ENCODE peak calls at places on chromosomes 6 and 20, in five cellular contexts. A is activated naive CD8-positive, alpha-beta T cell treated with anti-CD3 and anti-CD28 coated beads, Interleukin-2, amount 50 U/mL, for 24 hours; O is occipital lobe; I is substantia nigra; T is GM06990. B is an unnamed sample.
A peak's percentile ranks its signal among the peaks of the same experiment; 100 is the strongest.

GRCh38 chr6:112833546-112834215 is 486.6 kb downstream of the RFPL4B start:
- DNase-seq in A (no peak), O (peak; percentile 47), I (no peak), T (no peak), B (no peak)

GRCh38 chr6:41023114-41023513 is 15.9 kb downstream of the UNC5CL start:
- DNase-seq in A (no peak), O (no peak), I (no peak), T (no peak), B (no peak)

GRCh38 chr6:96104910-96105309 is 89.1 kb downstream of the FUT9 start:
- DNase-seq in A (no peak), O (no peak), I (no peak), T (no peak), B (no peak)

GRCh38 chr20:20368414-20369352 is 779 bp downstream of the INSM1 start:
- DNase-seq in A (peak; percentile 28), O (no peak), I (no peak), T (peak; percentile 50), B (peak; percentile 14)

GRCh38 chr20:16574656-16575355 is 1.6 kb upstream of the KIF16B start:
- DNase-seq in A (peak; percentile 75), O (peak; percentile 77), I (peak; percentile 74), T (peak; percentile 84), B (peak; percentile 79)

GRCh38 chr20:57570145-57570850 is 9.4 kb downstream of the PCK1 start:
- DNase-seq in A (no peak), O (no peak), I (no peak), T (no peak), B (no peak)

GRCh38 chr6:130322673-130323268 is 43.0 kb upstream of the TMEM200A start:
- DNase-seq in A (peak; percentile 42), O (no peak), I (no peak), T (no peak), B (peak; percentile 81)

GRCh38 chr6:117918454-117918853 is 11.4 kb downstream of the SLC35F1 start:
- DNase-seq in A (no peak), O (no peak), I (no peak), T (no peak), B (no peak)

GRCh38 chr6:80638222-80639055 is 532.0 kb downstream of the BCKDHB start:
- DNase-seq in A (no peak), O (no peak), I (no peak), T (no peak), B (peak; percentile 97)

GRCh38 chr6:36679043-36679821 is 718 bp downstream of the CDKN1A start:
- DNase-seq in A (peak; percentile 33), O (no peak), I (no peak), T (peak; percentile 60), B (peak; percentile 83)

GRCh38 chr6:2109796-2110195 is 135.6 kb downstream of the GMDS start:
- DNase-seq in A (no peak), O (no peak), I (no peak), T (no peak), B (no peak)

B was measured in dermis blood vessel endothelial cell.